ENCODE peak calls at places on chromosomes 3 and 15, in nine cellular contexts. G, H, J, P, U, I, O, L and Z are unnamed samples.

GRCh38 chr3:38022301-38022700 is 7.1 kb downstream of the PLCD1 start:
- DNase-seq in G (no peak), H (peak), J (no peak), P (no peak), U (no peak), I (no peak), O (no peak), L (no peak), Z (no peak)

GRCh38 chr3:128727485-128727884 is 1.5 kb downstream of the RAB7A start:
- DNase-seq in G (no peak), H (no peak), J (no peak), P (no peak), U (no peak), I (no peak), O (no peak), L (no peak), Z (no peak)

GRCh38 chr3:66603161-66603611 is 102.4 kb upstream of the LRIG1 start:
- DNase-seq in G (no peak), H (no peak), J (no peak), P (no peak), U (no peak), I (no peak), O (no peak), L (no peak), Z (no peak)

GRCh38 chr3:194265505-194265892 is 85.6 kb downstream of the CPN2 start:
- DNase-seq in G (no peak), H (no peak), J (peak), P (no peak), U (no peak), I (no peak), O (no peak), L (no peak), Z (peak)

GRCh38 chr3:127015282-127016042 is 32.5 kb downstream of the PLXNA1 start:
- DNase-seq in G (no peak), H (no peak), J (no peak), P (no peak), U (no peak), I (peak), O (peak), L (no peak), Z (no peak)

GRCh38 chr3:64530434-64531049 is 157.3 kb downstream of the ADAMTS9 start:
- DNase-seq in G (peak), H (no peak), J (peak), P (no peak), U (peak), I (peak), O (peak), L (no peak), Z (peak)

GRCh38 chr3:25854214-25854613 is 64.3 kb downstream of the OXSM start:
- DNase-seq in G (no peak), H (no peak), J (no peak), P (no peak), U (no peak), I (no peak), O (no peak), L (no peak), Z (no peak)

GRCh38 chr3:121496841-121497240 is 48.9 kb downstream of the POLQ start:
- DNase-seq in G (no peak), H (no peak), J (no peak), P (no peak), U (no peak), I (no peak), O (no peak), L (no peak), Z (no peak)

GRCh38 chr3:38117748-38118420 is 19.0 kb downstream of the ACAA1 start:
- DNase-seq in G (peak), H (peak), J (peak), P (no peak), U (peak), I (peak), O (no peak), L (peak), Z (peak)

GRCh38 chr3:99703535-99703934 is 65.1 kb downstream of the COL8A1 start:
- DNase-seq in G (no peak), H (no peak), J (no peak), P (no peak), U (no peak), I (no peak), O (no peak), L (no peak), Z (peak)

GRCh38 chr3:187889601-187890404 is 144.5 kb upstream of the BCL6 start:
- DNase-seq in G (no peak), H (no peak), J (peak), P (no peak), U (no peak), I (peak), O (no peak), L (no peak), Z (peak)

GRCh38 chr15:72202801-72203506 is 5.4 kb upstream of the GRAMD2A start:
- DNase-seq in G (no peak), H (no peak), J (peak), P (no peak), U (no peak), I (no peak), O (no peak), L (no peak), Z (no peak)

GRCh38 chr3:72483554-72484104 is 364.6 kb downstream of the SHQ1 start:
- DNase-seq in G (no peak), H (no peak), J (no peak), P (no peak), U (no peak), I (no peak), O (no peak), L (no peak), Z (no peak)

GRCh38 chr3:11498646-11499045 is 145.1 kb downstream of the VGLL4 start:
- DNase-seq in G (no peak), H (no peak), J (no peak), P (no peak), U (no peak), I (no peak), O (no peak), L (no peak), Z (no peak)

GRCh38 chr15:98794211-98794610 is 145.9 kb downstream of the IGF1R start:
- DNase-seq in G (no peak), H (no peak), J (no peak), P (no peak), U (no peak), I (no peak), O (no peak), L (no peak), Z (no peak)